ENCODE peak calls at places on chromosomes 16 and 17, in four cellular contexts. B, X, G and O are unnamed samples.

GRCh38 chr17:14069251-14069981 is at the start of gene COX10:
- DNase-seq in B (peak), X (peak), G (peak), O (peak)

GRCh38 chr16:84294196-84295142 is at the start of gene WFDC1:
- DNase-seq in B (no peak), X (no peak), G (peak), O (no peak)

GRCh38 chr17:54969658-54970572 is 1.4 kb downstream of the STXBP4 start:
- DNase-seq in B (peak), X (no peak), G (no peak), O (no peak)

GRCh38 chr16:4529085-4530060 is 9.2 kb downstream of the CDIP1 start:
- DNase-seq in B (peak), X (no peak), G (no peak), O (no peak)

GRCh38 chr16:31063843-31064611 is 10.0 kb downstream of the ZNF668 start:
- DNase-seq in B (no peak), X (no peak), G (no peak), O (no peak)

GRCh38 chr17:71081666-71082065 is 912.3 kb downstream of the KCNJ2 start:
- DNase-seq in B (no peak), X (no peak), G (no peak), O (no peak)

GRCh38 chr17:72726936-72727335 is 365.6 kb downstream of the SLC39A11 start:
- DNase-seq in B (no peak), X (no peak), G (no peak), O (no peak)

GRCh38 chr16:27109666-27110523 is 43.2 kb downstream of the C16orf82 start:
- DNase-seq in B (peak), X (peak), G (peak), O (no peak)

GRCh38 chr16:66616169-66616568 is 11.7 kb downstream of the CMTM3 start:
- DNase-seq in B (no peak), X (no peak), G (no peak), O (no peak)

GRCh38 chr16:27226976-27227705 is 23.8 kb downstream of the KDM8 start:
- DNase-seq in B (no peak), X (no peak), G (peak), O (no peak)

GRCh38 chr17:46795379-46795952 is 23.0 kb downstream of the WNT3 start:
- DNase-seq in B (no peak), X (no peak), G (no peak), O (no peak)

GRCh38 chr17:8121531-8122390 is 2.1 kb downstream of the HES7 start:
- DNase-seq in B (peak), X (no peak), G (peak), O (no peak)

GRCh38 chr17:33962857-33963655 is 292.0 kb upstream of the CCL2 start:
- DNase-seq in B (no peak), X (no peak), G (no peak), O (no peak)

GRCh38 chr16:61324044-61324443 is 712.2 kb downstream of the CDH8 start:
- DNase-seq in B (no peak), X (no peak), G (no peak), O (peak)

GRCh38 chr16:19980866-19981265 is 92.8 kb downstream of the GPR139 start:
- DNase-seq in B (peak), X (no peak), G (no peak), O (no peak)
- TF ChIP-seq CTCF in B (peak), X (no peak), G (no peak), O (peak)

DNA sequence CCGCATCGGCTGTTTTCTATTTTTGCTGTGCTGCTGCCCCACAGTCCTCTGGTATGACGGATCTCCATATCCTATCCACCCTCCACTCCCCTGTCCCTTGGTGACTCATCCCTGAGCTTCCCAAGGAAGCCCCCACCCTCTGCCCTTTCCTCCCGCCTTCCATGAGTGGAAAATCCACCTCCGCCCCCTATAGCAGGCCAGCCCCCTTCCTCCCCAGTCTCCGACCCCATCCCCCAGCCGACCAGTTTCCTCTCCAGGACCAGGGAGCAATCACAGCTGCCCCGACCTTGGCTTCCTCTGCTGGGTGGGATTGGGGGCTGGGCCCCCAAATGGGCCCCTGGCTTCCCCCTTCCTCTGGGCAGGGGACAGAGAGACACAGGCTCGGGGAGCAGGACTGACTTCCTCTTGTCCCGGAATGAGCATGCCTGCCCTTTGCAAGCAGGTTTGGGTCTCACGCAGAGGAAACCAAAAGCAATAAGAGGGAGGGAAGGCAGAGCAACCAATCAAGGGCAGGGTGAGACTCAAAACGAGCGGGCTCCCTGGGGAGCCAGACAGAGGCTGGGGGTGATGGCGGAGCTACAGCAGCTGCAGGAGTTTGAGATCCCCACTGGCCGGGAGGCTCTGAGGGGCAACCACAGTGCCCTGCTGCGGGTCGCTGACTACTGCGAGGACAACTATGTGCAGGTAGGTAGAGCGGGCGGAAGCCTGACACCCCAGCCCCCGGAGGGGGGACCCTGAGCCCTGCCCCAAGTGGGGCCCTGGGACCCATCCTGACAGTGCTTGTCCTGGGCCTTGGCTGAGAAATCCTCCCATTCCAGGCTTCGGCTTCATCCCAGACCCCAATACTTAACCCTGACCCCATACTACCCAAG is at the start of the genes ABI3 and GNGT2:
- DNase-seq in B (peak), X (no peak), G (peak), O (no peak)
- H3K4me3 ChIP-seq in B (peak), X (no peak), G (no peak), O (no peak)

GRCh38 chr17:43645450-43645764 is 16.3 kb downstream of the MEOX1 start:
- DNase-seq in B (no peak), X (no peak), G (no peak), O (no peak)

GRCh38 chr17:43644081-43644480 is 17.6 kb downstream of the MEOX1 start:
- DNase-seq in B (no peak), X (no peak), G (no peak), O (no peak)

GRCh38 chr17:43641416-43641815 is 20.3 kb downstream of the MEOX1 start:
- DNase-seq in B (no peak), X (no peak), G (no peak), O (no peak)

GRCh38 chr17:43648916-43649315 is 12.8 kb downstream of the MEOX1 start:
- DNase-seq in B (no peak), X (no peak), G (no peak), O (no peak)

GRCh38 chr17:43645765-43646481 is 15.8 kb downstream of the MEOX1 start:
- DNase-seq in B (peak), X (peak), G (peak), O (no peak)
- TF ChIP-seq CTCF in B (peak), X (no peak), G (no peak), O (no peak)

GRCh38 chr17:35044181-35044580 is 19.3 kb downstream of the RFFL start:
- DNase-seq in B (no peak), X (no peak), G (no peak), O (no peak)

GRCh38 chr17:35046740-35047283 is 16.7 kb downstream of the RFFL start:
- DNase-seq in B (peak), X (no peak), G (no peak), O (no peak)

GRCh38 chr17:35050170-35050569 is 13.3 kb downstream of the RFFL start:
- DNase-seq in B (no peak), X (no peak), G (no peak), O (no peak)

GRCh38 chr17:35048685-35049379 is 14.7 kb downstream of the RFFL start:
- DNase-seq in B (no peak), X (no peak), G (no peak), O (no peak)

GRCh38 chr17:35046245-35046644 is 17.3 kb downstream of the RFFL start:
- DNase-seq in B (no peak), X (no peak), G (no peak), O (no peak)
- H3K4me3 ChIP-seq in B (no peak), X (no peak), G (no peak), O (no peak)

DNA sequence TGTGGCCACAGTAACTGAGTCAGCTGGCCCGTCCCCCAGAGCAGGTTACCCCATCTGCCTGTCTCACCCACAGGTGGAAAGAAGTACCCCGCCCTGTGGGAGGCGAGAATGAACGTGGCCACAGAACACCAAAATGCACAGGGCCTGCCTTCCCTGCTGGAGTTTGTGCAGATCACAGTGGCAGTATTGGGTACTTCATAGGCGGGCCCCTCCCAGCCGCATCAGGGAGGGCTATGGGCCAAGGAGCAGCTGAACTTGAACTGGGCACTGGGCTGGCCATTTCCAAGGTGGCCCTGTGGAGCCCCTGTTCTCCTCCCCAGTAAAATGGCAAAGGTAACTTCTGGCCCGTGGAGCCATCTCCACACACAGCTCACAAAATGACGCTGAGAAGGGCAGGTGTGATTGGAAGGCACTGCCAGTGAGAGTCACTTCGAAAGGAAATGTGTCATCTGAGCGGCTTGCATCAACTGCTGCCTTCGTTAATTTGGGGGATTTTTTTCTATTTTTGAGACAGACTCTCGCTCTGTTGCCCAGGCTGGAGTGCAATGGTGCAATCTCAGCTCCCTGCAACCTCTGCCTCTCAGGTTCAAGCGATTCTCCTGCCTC is 162.9 kb downstream of the ENGASE start:
- DNase-seq in B (no peak), X (no peak), G (no peak), O (no peak)
- TF ChIP-seq CTCF in B (no peak), X (no peak), G (no peak), O (no peak)

DNA sequence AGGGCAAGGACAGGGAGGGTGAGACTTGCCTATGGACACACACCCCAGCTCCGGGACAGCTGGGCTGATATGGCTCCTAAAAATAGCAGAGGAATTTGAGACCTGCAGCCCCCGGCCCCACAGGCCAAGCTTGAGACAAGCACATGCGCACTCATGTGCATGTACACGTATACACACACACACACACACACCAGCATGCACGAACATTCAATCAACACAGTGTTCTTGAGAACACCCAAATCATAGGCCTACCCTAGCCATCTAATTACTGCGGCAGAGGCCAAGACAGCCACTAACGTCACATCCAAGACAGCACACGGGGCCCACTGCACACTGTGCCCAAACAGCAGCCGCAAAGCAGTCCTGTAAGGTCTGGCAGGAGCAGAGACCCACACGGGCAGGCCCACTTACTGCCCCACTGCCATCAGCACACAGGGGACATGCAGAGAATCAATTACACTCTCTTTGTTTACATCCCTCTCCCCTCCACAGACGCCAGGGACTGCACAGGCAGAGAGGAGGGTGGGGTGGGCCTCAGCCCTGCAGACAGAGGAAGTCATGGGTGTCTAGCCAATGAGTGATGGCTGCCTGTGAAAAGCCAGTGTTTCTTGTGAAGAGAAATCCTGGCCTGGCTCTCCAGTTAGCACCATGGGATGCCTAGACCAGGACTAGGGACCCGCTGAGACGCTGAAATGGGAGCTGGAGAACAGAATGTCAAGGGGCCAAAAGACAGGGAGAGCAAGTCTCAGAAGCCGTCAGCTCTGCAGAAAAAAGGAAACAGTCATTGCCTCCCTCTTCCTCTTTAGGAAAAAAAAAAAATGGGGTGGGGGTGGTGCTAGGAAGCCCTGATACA is 39.3 kb downstream of the MYO18A start:
- DNase-seq in B (peak), X (no peak), G (no peak), O (no peak)
- H3K4me3 ChIP-seq in B (no peak), X (no peak), G (no peak), O (no peak)

GRCh38 chr16:2093793-2094192 is 41.9 kb downstream of the PKD1 start:
- DNase-seq in B (no peak), X (no peak), G (no peak), O (no peak)
- TF ChIP-seq CTCF in B (no peak), X (no peak), G (no peak), O (no peak)

GRCh38 chr16:85623997-85624601 is 11.0 kb downstream of the GSE1 start:
- DNase-seq in B (no peak), X (no peak), G (no peak), O (no peak)

GRCh38 chr16:85624646-85625045 is 11.5 kb downstream of the GSE1 start:
- DNase-seq in B (no peak), X (no peak), G (no peak), O (no peak)

GRCh38 chr16:85626191-85626951 is 13.2 kb downstream of the GSE1 start:
- DNase-seq in B (no peak), X (no peak), G (no peak), O (no peak)

GRCh38 chr16:85625053-85625452 is 11.9 kb downstream of the GSE1 start:
- DNase-seq in B (no peak), X (no peak), G (no peak), O (no peak)

DNA sequence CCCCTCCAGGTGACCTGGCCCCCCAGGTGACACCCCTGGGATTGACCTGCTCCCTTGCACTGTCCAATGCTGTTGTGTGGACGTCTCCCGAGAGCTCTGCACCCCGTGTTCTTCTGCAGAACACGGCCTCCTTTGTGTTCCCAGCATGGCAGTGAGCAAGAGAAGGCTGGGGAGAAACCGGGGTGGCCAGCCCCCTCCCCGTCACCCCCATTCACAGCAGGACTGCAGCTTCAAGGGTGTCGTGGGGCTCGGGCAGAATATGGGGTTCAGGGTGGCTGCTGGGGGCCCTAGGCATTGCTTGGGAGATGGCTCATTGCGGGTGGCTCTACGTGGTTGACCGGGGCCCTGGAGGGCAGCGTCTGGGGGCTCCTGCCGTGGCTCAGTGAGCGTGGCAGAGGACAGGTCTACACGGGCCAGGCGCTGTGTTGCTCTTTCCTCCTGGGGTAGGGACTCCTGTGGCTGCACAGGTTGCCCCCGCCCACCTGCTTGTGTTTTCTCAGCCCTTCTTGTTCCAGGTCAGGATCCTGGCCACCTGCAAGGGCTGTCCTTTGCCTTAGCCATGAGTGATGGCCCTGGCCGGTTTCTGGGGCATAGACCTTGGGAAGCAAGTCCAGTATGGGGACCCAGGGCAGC is 12.5 kb downstream of the GSE1 start:
- DNase-seq in B (no peak), X (no peak), G (no peak), O (no peak)
- H3K4me3 ChIP-seq in B (no peak), X (no peak), G (no peak), O (no peak)